ENCODE peak calls at places on chromosomes 5 and 9, in six cellular contexts. N, T, R, S, F and U are unnamed samples.
A peak's percentile ranks its signal among the peaks of the same experiment; 100 is the strongest.

GRCh38 chr5:146059349-146060220 is 45.8 kb downstream of the PLAC8L1 start:
- DNase-seq in N (no peak), T (no peak), R (peak; percentile 23), S (no peak), F (no peak), U (no peak)

GRCh38 chr5:168609806-168610482 is 30.8 kb upstream of the PANK3 start:
- DNase-seq in N (no peak), T (no peak), R (no peak), S (no peak), F (no peak), U (no peak)

GRCh38 chr5:154058055-154059038 is 19.6 kb downstream of the MFAP3 start:
- DNase-seq in N (no peak), T (no peak), R (no peak), S (no peak), F (peak; percentile 63), U (no peak)

GRCh38 chr5:34626036-34626435 is 30.1 kb upstream of the RAI14 start:
- DNase-seq in N (no peak), T (no peak), R (no peak), S (no peak), F (no peak), U (no peak)

GRCh38 chr9:114911167-114911821 is 19.1 kb downstream of the TNFSF8 start:
- DNase-seq in N (no peak), T (peak; percentile 49), R (peak; percentile 33), S (no peak), F (no peak), U (no peak)

GRCh38 chr5:10332301-10332700 is 21.2 kb upstream of the MARCHF6 start:
- DNase-seq in N (no peak), T (no peak), R (no peak), S (no peak), F (no peak), U (no peak)

GRCh38 chr9:107260437-107261081 is 22.5 kb upstream of the RAD23B start:
- DNase-seq in N (no peak), T (peak; percentile 54), R (no peak), S (peak; percentile 30), F (peak; percentile 88), U (no peak)

GRCh38 chr9:114497220-114497619 is 8.1 kb downstream of the WHRN start:
- DNase-seq in N (no peak), T (no peak), R (no peak), S (no peak), F (no peak), U (no peak)

GRCh38 chr9:81535542-81536241 is 153.7 kb downstream of the TLE1 start:
- DNase-seq in N (no peak), T (peak; percentile 99), R (no peak), S (no peak), F (no peak), U (no peak)

GRCh38 chr5:37724395-37725125 is 115.3 kb downstream of the GDNF start:
- DNase-seq in N (no peak), T (no peak), R (no peak), S (no peak), F (no peak), U (no peak)

DNA sequence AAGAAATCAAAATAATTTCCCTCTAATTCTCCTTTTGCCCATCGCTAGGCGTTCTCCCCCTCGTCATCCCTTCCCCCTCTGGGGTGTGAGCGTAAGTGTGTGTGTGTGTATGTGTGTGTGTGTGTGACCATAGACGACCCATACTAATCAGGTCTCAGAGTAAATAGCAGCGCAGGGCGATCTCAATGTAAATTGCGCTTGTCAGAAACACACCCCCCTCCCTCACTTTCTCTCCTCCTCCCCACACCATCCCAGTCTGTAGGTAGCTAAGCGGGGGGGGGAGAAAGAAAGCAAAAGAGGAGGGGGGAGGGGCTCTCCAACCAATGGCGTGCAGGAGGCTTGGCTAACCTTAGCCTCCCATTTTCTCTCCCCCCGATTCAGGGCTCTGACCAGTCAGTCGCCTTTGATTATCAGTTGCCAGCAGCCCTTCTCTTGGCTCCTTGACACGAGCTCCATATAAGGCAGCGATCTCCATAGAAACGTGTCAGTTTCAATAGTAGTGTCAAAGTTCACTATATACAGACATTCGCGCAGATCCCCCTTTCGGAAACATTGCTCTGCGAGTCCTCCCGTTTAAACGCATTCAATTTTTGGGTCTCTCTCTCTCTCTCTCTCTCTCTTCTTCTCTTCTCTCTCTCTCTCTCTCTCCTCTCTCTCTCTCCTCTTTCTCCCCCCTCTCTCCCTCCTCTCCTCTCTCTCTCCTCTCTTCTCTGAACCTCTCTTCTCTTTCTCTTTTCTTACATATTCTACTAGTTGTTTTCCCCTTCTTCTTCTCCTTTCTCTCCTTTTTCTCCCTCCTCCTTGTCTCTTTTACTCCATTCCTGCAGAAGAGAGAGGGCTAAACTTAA is at the start of gene NR2F1:
- DNase-seq in N (peak; percentile 78), T (peak; percentile 99), R (peak; percentile 68), S (no peak), F (no peak), U (no peak)
- TF ChIP-seq POLR2AphosphoS5 in N (no peak), T (peak; percentile 78), R (no peak), S (no peak), F (no peak), U (no peak)

GRCh38 chr9:35650341-35651158 is at the start of gene SIT1:
- DNase-seq in N (no peak), T (no peak), R (no peak), S (no peak), F (no peak), U (no peak)

GRCh38 chr9:35643046-35643445 is 7.7 kb downstream of the SIT1 start:
- DNase-seq in N (no peak), T (no peak), R (no peak), S (no peak), F (no peak), U (no peak)

GRCh38 chr9:35649431-35650340 is 1.0 kb downstream of the SIT1 start:
- DNase-seq in N (no peak), T (no peak), R (peak; percentile 42), S (no peak), F (no peak), U (no peak)

GRCh38 chr9:35645736-35646582 is 4.8 kb downstream of the SIT1 start:
- DNase-seq in N (no peak), T (peak; percentile 32), R (peak; percentile 27), S (no peak), F (no peak), U (peak; percentile 39)

DNA sequence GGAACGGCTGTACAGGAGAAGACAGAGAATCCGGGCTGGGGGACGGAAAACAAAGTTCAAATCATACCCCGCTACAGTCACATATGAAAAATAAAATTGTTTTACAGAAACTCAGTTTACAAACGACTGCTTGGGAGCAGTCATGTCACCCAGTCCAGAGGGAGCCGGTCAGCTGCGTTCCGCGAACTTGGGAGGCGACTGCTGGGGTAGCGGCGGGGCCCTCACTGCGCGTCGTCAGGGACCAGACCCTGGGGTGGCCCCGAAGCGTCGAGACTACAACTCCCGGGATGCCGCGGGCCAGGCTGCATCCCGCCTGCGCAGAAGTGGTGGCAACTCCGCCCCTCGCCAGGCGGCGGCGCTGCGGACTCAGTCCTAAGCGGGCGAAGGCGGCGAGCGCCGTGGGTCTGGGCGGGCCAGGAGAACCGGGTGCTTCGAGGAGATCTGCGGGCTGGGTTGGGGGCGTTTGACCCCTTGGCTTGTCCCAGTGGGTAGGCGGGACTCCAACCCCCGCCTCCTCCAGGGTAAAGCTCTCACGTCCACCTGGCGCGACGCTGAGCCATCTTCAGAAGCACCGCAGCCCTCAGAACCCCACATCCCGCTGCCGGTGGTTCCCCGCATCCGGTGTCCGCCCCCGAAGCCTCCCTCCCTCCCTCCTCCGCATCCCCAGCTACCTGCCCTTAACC is 4.0 kb downstream of the SIT1 start:
- DNase-seq in N (no peak), T (peak; percentile 78), R (peak; percentile 89), S (peak; percentile 85), F (no peak), U (peak; percentile 95)
- TF ChIP-seq POLR2A in N (peak; percentile 66), T (peak; percentile 81), R (peak; percentile 57), S (peak; percentile 37), F (peak; percentile 74), U (peak; percentile 61)

DNA sequence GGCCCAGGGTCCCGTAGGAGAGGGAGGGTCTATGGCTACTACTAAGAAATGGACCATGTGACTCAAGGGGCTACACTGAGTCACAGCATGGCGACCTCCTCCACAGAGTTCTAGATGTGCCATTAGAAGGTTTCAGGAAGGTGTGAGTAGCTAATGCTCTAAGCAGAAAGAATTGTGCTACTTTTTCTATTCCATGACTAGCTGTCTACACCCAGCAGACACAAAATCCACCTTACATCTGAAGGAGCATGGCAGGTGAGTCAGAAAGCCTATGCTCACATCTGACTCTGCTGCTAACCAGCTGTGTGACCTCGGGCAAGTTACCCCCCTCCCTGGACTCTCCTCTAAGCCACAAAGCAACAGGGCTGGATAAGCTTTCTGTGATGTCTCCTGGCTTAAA is 14.4 kb upstream of the MEIKIN start:
- DNase-seq in N (no peak), T (no peak), R (no peak), S (no peak), F (no peak), U (no peak)
- TF ChIP-seq TAF1 in N (no peak), T (no peak), R (no peak), S (no peak), F (no peak), U (no peak)

GRCh38 chr9:98951967-98952366 is 8.3 kb downstream of the COL15A1 start:
- DNase-seq in N (no peak), T (no peak), R (no peak), S (no peak), F (no peak), U (no peak)

GRCh38 chr9:98957826-98958225 is 14.1 kb downstream of the COL15A1 start:
- DNase-seq in N (no peak), T (no peak), R (no peak), S (no peak), F (no peak), U (no peak)

GRCh38 chr9:98955259-98955658 is 11.6 kb downstream of the COL15A1 start:
- DNase-seq in N (no peak), T (no peak), R (no peak), S (no peak), F (no peak), U (no peak)

GRCh38 chr9:98950262-98950661 is 6.6 kb downstream of the COL15A1 start:
- DNase-seq in N (no peak), T (no peak), R (no peak), S (no peak), F (no peak), U (no peak)

DNA sequence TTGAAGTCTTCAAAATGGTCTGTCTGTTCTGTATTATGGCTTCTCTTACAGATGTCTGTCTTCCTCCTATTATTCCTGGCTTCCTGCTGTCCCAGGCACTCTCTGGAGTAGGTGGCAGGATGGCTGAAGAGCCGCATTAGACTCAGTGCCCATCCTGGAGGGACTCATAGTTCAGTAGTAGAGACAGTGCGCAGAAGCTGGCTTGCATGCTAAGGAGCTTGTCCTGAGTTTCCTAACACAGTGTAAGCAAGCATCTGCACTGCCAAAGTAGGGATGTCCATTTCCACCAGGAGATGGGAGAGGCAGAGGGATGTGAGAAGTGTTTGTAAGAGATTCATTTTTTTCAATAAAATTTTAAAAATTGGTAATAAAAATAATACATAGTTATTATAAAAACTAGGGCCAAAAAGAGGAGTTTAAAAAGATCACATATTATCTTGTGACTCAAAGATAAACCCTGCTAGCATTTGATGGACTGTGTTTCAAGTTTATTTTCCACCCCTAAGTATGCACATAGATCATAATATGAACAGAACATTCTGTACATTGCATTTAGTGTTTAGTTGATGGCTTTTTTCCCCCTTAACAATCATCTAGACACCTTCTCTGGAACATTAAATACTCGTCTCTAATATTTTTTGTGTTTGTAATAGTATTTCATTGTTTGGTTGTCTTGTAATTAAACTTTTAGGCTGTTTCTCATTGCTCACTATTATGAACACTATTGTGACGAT is 10.3 kb downstream of the COL15A1 start:
- DNase-seq in N (no peak), T (no peak), R (no peak), S (no peak), F (no peak), U (no peak)
- TF ChIP-seq POLR2AphosphoS5 in N (no peak), T (no peak), R (no peak), S (no peak), F (no peak), U (no peak)